ENCODE peak calls at places on chromosome 21, in six cellular contexts. Q is transverse colon, C is A549, F is uterus, O is suprapubic skin, Y is right lobe of liver. D is an unnamed sample.

GRCh38 chr21:31182231-31183129 is 144.2 kb upstream of the KRTAP19-8 start:
- DNase-seq in Q (no peak), C (no peak), F (no peak), O (no peak), Y (no peak), D (no peak)

GRCh38 chr21:41171210-41171609 is 3.2 kb downstream of the BACE2 start:
- DNase-seq in Q (peak; percentile 43), C (no peak), F (peak; percentile 30), O (no peak), Y (no peak), D (no peak)

GRCh38 chr21:45152265-45152746 is 77.9 kb downstream of the ADARB1 start:
- DNase-seq in Q (peak; percentile 50), C (no peak), F (no peak), O (no peak), Y (no peak), D (no peak)

GRCh38 chr21:31731112-31731801 is 661 bp downstream of the SCAF4 start:
- DNase-seq in Q (peak; percentile 72), C (peak; percentile 16), F (peak; percentile 36), O (peak; percentile 79), Y (peak; percentile 89), D (no peak)

GRCh38 chr21:44530903-44531605 is 8.9 kb downstream of the KRTAP10-1 start:
- DNase-seq in Q (peak; percentile 3), C (no peak), F (no peak), O (no peak), Y (no peak), D (no peak)

GRCh38 chr21:27017251-27017650 is 50.4 kb upstream of the ADAMTS5 start:
- DNase-seq in Q (no peak), C (no peak), F (no peak), O (no peak), Y (no peak), D (no peak)

GRCh38 chr21:40902299-40902698 is 55.3 kb upstream of the DSCAM start:
- DNase-seq in Q (no peak), C (no peak), F (no peak), O (no peak), Y (no peak), D (no peak)

GRCh38 chr21:16587671-16588379 is 858.0 kb downstream of the USP25 start:
- DNase-seq in Q (no peak), C (no peak), F (peak; percentile 73), O (peak; percentile 69), Y (no peak), D (no peak)

GRCh38 chr21:27425574-27425973 is 458.7 kb upstream of the ADAMTS5 start:
- DNase-seq in Q (no peak), C (no peak), F (peak; percentile 45), O (no peak), Y (no peak), D (no peak)

GRCh38 chr21:23887709-23888303 is 1719.5 kb downstream of the MRPL39 start:
- DNase-seq in Q (peak; percentile 11), C (no peak), F (no peak), O (no peak), Y (no peak), D (no peak)

GRCh38 chr21:45698493-45698947 is 55.0 kb downstream of the PCBP3 start:
- DNase-seq in Q (peak; percentile 36), C (no peak), F (peak; percentile 26), O (no peak), Y (no peak), D (no peak)

GRCh38 chr21:17467829-17468228 is 45.0 kb upstream of the CXADR start:
- DNase-seq in Q (no peak), C (no peak), F (no peak), O (no peak), Y (no peak), D (no peak)

GRCh38 chr21:44071359-44072104 is 35.7 kb upstream of the PWP2 start:
- DNase-seq in Q (no peak), C (no peak), F (no peak), O (no peak), Y (no peak), D (no peak)

GRCh38 chr21:45405271-45405818 is 380 bp downstream of the COL18A1 start:
- DNase-seq in Q (no peak), C (peak; percentile 43), F (no peak), O (no peak), Y (peak; percentile 72), D (no peak)

GRCh38 chr21:45580576-45581321 is 38.5 kb upstream of the SLC19A1 start:
- DNase-seq in Q (peak; percentile 1), C (no peak), F (no peak), O (peak; percentile 40), Y (peak; percentile 36), D (no peak)

GRCh38 chr21:44436111-44436611 is 19.1 kb upstream of the LRRC3 start:
- DNase-seq in Q (peak; percentile 1), C (no peak), F (peak; percentile 7), O (peak; percentile 40), Y (peak; percentile 50), D (no peak)

GRCh38 chr21:27393726-27394125 is 426.8 kb upstream of the ADAMTS5 start:
- DNase-seq in Q (no peak), C (no peak), F (no peak), O (no peak), Y (no peak), D (no peak)

GRCh38 chr21:44763050-44763378 is 38.6 kb downstream of the UBE2G2 start:
- DNase-seq in Q (no peak), C (no peak), F (no peak), O (no peak), Y (no peak), D (no peak)

GRCh38 chr21:38805282-38806152 is at the start of gene ETS2:
- DNase-seq in Q (peak; percentile 93), C (peak; percentile 56), F (peak; percentile 92), O (peak; percentile 93), Y (peak; percentile 96), D (peak; percentile 87)
- TF ChIP-seq POLR2A in Q (peak; percentile 98), C (peak; percentile 89), F (peak; percentile 95), O (peak; percentile 94), Y (peak; percentile 96), D (peak; percentile 83)

GRCh38 chr21:42513985-42514882 is 582 bp downstream of the SLC37A1 start:
- DNase-seq in Q (peak; percentile 74), C (peak; percentile 28), F (no peak), O (no peak), Y (peak; percentile 78), D (no peak)
- TF ChIP-seq POLR2A in Q (peak; percentile 82), C (no peak), F (no peak), O (peak; percentile 36), Y (peak; percentile 65), D (no peak)

DNA sequence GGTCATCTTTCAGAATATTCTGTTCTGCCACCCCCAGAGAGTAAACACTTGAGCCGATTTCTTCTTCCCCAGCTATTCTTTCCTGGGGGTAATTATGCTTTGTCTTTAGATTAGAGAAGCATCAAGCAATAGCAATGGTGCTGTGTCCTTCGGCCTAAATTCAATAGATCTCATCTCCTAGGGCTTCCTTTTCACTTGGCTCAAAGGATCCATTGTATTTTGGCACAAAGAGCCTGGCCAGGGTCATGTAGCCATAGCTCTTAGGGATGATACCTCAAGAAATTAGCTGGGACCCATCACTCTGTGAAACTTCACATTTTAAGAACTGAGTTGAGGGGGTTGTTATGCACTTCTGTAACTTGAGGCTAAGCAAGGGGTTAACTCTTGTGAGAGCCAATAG is 27.0 kb downstream of the MRPS6 start:
- DNase-seq in Q (no peak), C (no peak), F (no peak), O (no peak), Y (no peak), D (no peak)
- TF ChIP-seq POLR2A in Q (no peak), C (no peak), F (no peak), O (no peak), Y (no peak), D (no peak)

GRCh38 chr21:42892931-42893660 is at the start of gene NDUFV3:
- DNase-seq in Q (peak; percentile 100), C (peak; percentile 77), F (peak; percentile 99), O (peak; percentile 100), Y (peak; percentile 100), D (peak; percentile 93)
- TF ChIP-seq POLR2A in Q (peak; percentile 97), C (peak; percentile 81), F (peak; percentile 97), O (peak; percentile 88), Y (peak; percentile 97), D (peak; percentile 81)

DNA sequence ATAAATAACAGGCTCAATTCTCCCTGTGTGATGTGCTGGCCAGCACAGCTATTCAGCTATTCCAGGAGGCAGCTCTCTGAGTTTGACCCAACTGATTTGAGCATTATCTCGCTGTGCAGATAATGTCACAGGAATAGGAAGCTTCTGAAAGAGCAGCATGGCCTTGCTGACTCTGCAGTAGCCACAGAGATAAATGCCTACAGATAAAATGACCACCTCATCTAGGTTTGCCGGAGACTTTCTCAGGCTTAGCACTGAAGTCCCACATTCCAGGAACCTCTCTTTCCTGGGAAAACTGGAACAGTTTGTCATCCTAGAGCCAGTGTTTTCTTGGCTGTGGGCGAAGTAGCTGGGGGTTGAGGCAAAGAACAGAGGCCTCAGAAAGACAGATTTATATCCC is 98.9 kb downstream of the MRPL39 start:
- DNase-seq in Q (no peak), C (no peak), F (no peak), O (no peak), Y (no peak), D (no peak)
- TF ChIP-seq POLR2A in Q (no peak), C (no peak), F (no peak), O (no peak), Y (no peak), D (no peak)

DNA sequence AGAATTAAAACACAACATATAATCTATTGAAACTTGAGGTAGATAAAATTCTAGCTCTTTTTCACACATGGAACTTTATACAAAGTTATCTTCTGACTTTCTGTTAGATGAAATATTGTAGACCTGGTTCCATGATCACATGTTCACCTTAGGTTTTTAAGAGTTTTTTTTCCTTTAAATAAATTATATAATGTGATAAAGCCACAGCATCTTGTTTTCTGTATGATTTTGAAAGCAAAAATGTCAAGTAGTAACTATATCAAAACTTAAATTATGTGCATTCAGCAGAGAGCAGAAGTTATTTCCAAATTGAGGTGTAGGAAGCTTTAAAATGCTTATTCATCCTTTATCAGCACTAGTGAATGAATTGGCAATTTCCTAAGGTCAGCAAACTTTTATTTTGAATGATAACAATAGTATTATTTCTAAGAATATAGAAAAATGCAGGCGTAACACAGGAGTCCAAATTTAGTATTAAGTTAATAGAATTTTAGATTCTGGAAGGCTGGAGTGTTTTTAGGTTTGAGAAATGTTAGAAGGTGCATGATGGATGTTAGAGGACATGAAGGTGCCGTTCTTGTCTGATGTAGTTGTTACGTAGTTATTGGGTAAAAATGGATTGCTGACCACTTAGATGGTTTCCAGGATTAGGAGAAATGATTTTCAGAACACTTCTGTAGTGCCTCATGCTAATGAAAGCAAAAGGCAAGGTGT is 17.5 kb downstream of the BACH1 start:
- DNase-seq in Q (no peak), C (no peak), F (no peak), O (no peak), Y (no peak), D (no peak)
- TF ChIP-seq POLR2A in Q (no peak), C (no peak), F (no peak), O (no peak), Y (no peak), D (no peak)

D was measured in HCT116.